ENCODE peak calls at places on chromosome 12, in five cellular contexts. I, F, K, N and X are unnamed samples.

GRCh38 chr12:109735051-109735521 is 21.5 kb downstream of the FAM222A start:
- DNase-seq in F (peak), N (no peak), I (no peak), K (no peak), X (no peak)

GRCh38 chr12:23884909-23885308 is 64.6 kb downstream of the SOX5 start:
- DNase-seq in K (no peak), N (no peak), I (no peak), F (no peak), X (no peak)

GRCh38 chr12:46269429-46270241 is 792 bp upstream of the SLC38A1 start:
- DNase-seq in N (no peak), I (no peak), F (peak), K (no peak), X (no peak)

GRCh38 chr12:5748027-5748426 is 197.0 kb downstream of the ANO2 start:
- DNase-seq in K (no peak), N (no peak), F (no peak), I (no peak), X (no peak)

GRCh38 chr12:100186071-100186470 is 14.5 kb upstream of the ACTR6 start:
- DNase-seq in I (no peak), K (no peak), F (no peak), N (no peak), X (no peak)

GRCh38 chr12:1915082-1915968 is 3.1 kb downstream of the CACNA2D4 start:
- DNase-seq in K (peak), F (peak), N (no peak), I (no peak), X (no peak)

GRCh38 chr12:8452976-8453616 is 2.7 kb upstream of the CLEC6A start:
- DNase-seq in N (no peak), F (no peak), I (no peak), K (no peak), X (no peak)

GRCh38 chr12:108564724-108565123 is 2.3 kb downstream of the ISCU start:
- DNase-seq in K (no peak), I (no peak), F (no peak), N (no peak), X (no peak)

GRCh38 chr12:54135621-54136027 is 53.2 kb downstream of the SMUG1 start:
- DNase-seq in N (no peak), I (no peak), K (no peak), F (no peak), X (no peak)

GRCh38 chr12:130351331-130351730 is 13.6 kb downstream of the PIWIL1 start:
- DNase-seq in K (no peak), I (no peak), N (no peak), F (no peak), X (no peak)

GRCh38 chr12:5428332-5429221 is 3.3 kb upstream of the NTF3 start:
- DNase-seq in I (no peak), K (peak), F (peak), N (peak), X (no peak)

DNA sequence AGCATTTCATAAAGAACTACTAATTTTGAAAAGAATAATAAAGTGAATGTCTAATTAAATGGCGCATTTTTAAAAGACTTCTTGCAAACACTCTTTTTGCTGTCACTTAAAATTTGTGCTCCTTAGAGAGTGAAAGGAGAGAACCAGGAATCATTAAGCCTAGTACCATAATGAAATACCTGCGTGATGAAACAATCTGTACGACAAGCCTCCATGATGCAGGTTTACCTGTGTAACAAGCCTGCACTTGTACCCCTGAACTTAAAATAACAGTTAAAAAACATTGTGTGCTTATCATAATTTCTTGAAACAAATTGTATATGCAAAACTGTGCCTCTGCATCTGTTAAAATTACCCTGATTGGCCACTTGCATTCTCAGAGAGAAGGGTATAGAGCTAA is 108.1 kb downstream of the MGAT4C start:
- DNase-seq in N (no peak), F (no peak), K (no peak), I (no peak), X (no peak)
- TF ChIP-seq USF2 in N (no peak), F (no peak), K (no peak), I (no peak), X (no peak)

GRCh38 chr12:21780786-21781185 is 6.3 kb upstream of the KCNJ8 start:
- DNase-seq in F (no peak), N (no peak), I (no peak), K (no peak), X (no peak)
- TF ChIP-seq USF2 in F (no peak), N (no peak), I (no peak), K (no peak), X (no peak)

GRCh38 chr12:43590307-43590706 is 38.3 kb upstream of the ADAMTS20 start:
- DNase-seq in N (no peak), I (no peak), K (no peak), F (no peak), X (no peak)

GRCh38 chr12:43586646-43587245 is 34.7 kb upstream of the ADAMTS20 start:
- DNase-seq in I (no peak), N (no peak), F (no peak), K (no peak), X (no peak)
- TF ChIP-seq USF2 in I (no peak), N (no peak), F (no peak), K (no peak), X (no peak)

DNA sequence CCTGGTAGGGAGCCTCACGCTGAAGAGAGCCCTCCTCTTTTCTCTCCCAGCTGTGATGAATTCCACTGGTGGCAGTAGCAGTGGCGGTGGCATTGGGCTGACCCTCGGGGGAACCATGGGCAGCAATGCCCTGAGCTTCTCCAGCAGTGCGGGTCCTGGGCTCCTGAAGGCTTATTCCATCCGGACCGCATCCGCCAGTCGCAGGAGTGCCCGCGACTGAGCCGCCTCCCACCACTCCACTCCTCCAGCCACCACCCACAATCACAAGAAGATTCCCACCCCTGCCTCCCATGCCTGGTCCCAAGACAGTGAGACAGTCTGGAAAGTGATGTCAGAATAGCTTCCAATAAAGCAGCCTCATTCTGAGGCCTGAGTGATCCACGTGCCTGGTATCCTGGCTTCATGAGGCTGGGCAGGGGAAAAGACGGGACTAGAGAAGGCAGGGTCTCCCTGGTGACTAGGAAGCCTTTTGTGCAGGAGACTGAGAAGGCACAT is 15.5 kb downstream of the KRT7 start:
- DNase-seq in I (no peak), N (no peak), F (no peak), K (no peak), X (no peak)
- TF ChIP-seq USF2 in I (peak), N (no peak), F (no peak), K (no peak), X (no peak)

GRCh38 chr12:125121095-125121494 is 55.9 kb downstream of the AACS start:
- DNase-seq in I (no peak), N (no peak), F (no peak), K (no peak), X (no peak)
- TF ChIP-seq USF2 in I (no peak), N (no peak), F (no peak), K (no peak), X (no peak)